ENCODE peak calls at places on chromosomes 16 and 17, in four cellular contexts. Z is AG10803, C is astrocyte of the spinal cord, H is IMR-90. T is an unnamed sample.

GRCh38 chr16:56935201-56935600 is 3.3 kb downstream of the HERPUD1 start:
- DNase-seq in Z (no peak), C (no peak), H (no peak), T (no peak)

GRCh38 chr17:29359777-29360176 is 30.4 kb upstream of the TAOK1 start:
- DNase-seq in Z (no peak), C (no peak), H (no peak), T (no peak)

GRCh38 chr17:70378005-70378404 is 208.7 kb downstream of the KCNJ2 start:
- DNase-seq in Z (no peak), C (no peak), H (no peak), T (no peak)

GRCh38 chr17:68981288-68981687 is 26.1 kb upstream of the ABCA8 start:
- DNase-seq in Z (peak), C (peak), H (peak), T (peak)

GRCh38 chr16:25419123-25419522 is 161.5 kb upstream of the ZKSCAN2 start:
- DNase-seq in Z (no peak), C (no peak), H (no peak), T (no peak)

GRCh38 chr16:67279296-67280089 is at the start of gene PLEKHG4:
- DNase-seq in Z (peak), C (peak), H (peak), T (peak)

GRCh38 chr16:51637744-51638100 is 486.7 kb upstream of the SALL1 start:
- DNase-seq in Z (peak), C (no peak), H (no peak), T (peak)

GRCh38 chr16:2821483-2822157 is 4.6 kb downstream of the PRSS21 start:
- DNase-seq in Z (peak), C (no peak), H (no peak), T (no peak)

GRCh38 chr16:56330476-56330875 is 94.9 kb downstream of the AMFR start:
- DNase-seq in Z (no peak), C (no peak), H (no peak), T (no peak)

DNA sequence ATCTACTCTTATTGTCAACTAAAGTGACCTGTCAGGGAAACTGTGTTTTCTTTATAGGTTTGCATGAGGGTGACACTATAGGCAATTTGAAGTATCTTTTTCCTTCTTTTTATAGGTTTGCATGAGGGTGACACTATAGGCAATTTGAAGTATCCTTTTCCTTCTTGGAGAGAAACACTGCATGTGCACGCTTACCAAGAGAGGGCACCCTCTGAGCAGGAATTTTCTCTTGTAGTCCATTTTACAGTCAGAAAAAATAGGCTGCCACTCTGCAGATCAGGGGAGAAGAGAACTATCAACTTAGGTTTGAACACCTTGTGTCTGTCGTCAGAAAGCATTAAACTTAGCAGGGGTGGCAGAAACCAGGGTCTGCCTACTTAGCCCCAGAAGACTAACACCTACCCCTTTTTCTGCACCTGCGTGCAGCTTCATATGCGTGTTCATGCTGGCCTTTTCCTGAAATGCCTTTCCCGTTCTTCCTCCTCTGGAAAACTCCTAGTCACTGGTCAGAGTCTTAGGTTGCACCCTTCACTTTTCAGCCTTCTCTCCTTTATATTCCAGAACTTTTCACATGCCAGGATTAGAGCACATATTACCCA is 16.4 kb upstream of the SMIM36 start:
- DNase-seq in Z (peak), C (peak), H (peak), T (peak)
- TF ChIP-seq CTCF in Z (peak), C (peak), H (peak), T (peak)

DNA sequence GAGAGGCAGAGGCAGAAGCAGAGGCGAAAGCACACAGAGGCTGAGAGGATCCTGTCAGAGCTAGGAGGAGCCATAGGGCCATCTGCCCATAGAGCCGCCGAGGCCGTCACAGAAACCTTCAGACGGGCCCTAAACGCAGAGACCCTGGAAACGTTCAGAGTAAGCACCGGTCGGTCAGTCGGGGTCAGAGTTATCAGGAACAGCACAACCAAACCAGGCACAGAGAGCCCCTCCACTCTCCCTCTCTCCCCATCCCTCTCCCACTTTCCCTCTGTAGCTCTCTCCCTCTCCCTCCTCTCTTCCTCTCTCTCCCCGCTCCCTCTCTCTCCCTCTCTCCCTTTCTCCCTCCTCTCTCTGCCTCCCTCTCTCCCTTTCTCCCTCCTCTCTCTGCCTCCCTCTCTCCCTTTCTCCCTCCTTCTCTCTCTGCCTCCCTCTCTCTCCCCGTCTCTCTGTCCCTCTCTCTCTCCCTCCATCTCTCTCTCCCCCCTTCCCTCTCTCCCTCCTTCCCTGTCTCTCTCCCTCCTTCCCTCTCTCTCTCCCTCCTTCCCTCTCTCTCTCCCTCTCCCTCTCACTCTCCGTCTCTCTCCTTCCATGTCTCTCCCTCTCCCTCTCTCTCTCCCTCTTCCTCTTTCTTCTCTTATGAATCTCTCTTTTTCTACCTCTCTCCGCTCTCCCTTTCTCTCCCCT is 138.9 kb downstream of the C16orf95 start:
- DNase-seq in Z (peak), C (no peak), H (no peak), T (peak)
- H3K4me3 ChIP-seq in Z (no peak), C (no peak), H (no peak), T (no peak)

GRCh38 chr17:74686761-74687160 is 26.0 kb downstream of the CD300LF start:
- DNase-seq in Z (no peak), C (no peak), H (no peak), T (no peak)
- TF ChIP-seq CTCF in Z (no peak), C (no peak), H (no peak), T (no peak)

GRCh38 chr17:44623070-44623725 is 33.1 kb upstream of the MEIOC start:
- DNase-seq in Z (peak), C (peak), H (no peak), T (no peak)

GRCh38 chr17:44630703-44631102 is 25.6 kb upstream of the MEIOC start:
- DNase-seq in Z (no peak), C (no peak), H (no peak), T (no peak)

GRCh38 chr17:44633998-44634397 is 22.3 kb upstream of the MEIOC start:
- DNase-seq in Z (no peak), C (no peak), H (no peak), T (no peak)

GRCh38 chr17:44627513-44627912 is 28.8 kb upstream of the MEIOC start:
- DNase-seq in Z (no peak), C (no peak), H (no peak), T (no peak)

GRCh38 chr17:44628234-44629188 is 27.8 kb upstream of the MEIOC start:
- DNase-seq in Z (no peak), C (peak), H (no peak), T (peak)
- H3K4me3 ChIP-seq in Z (no peak), C (no peak), H (no peak), T (peak)